ENCODE peak calls at places on chromosomes 4 and X, in seven cellular contexts. One of them, this sample, is unnamed.

GRCh38 chr4:74537459-74537858 is 92.5 kb downstream of the AREG start:
- DNase-seq in tibial artery: no peak
- DNase-seq in lower lobe of right lung: no peak
- DNase-seq in GM12865: no peak
- DNase-seq in fibroblast of lung: no peak
- DNase-seq in psoas muscle: no peak
- DNase-seq in foreskin fibroblast: no peak
- DNase-seq in this sample: no peak

GRCh38 chrX:132407704-132408103 is 81.1 kb downstream of the MBNL3 start:
- DNase-seq in tibial artery: no peak
- DNase-seq in lower lobe of right lung: no peak
- DNase-seq in GM12865: peak
- DNase-seq in fibroblast of lung: no peak
- DNase-seq in psoas muscle: no peak
- DNase-seq in foreskin fibroblast: no peak
- DNase-seq in this sample: no peak

GRCh38 chrX:152913354-152913753 is 15.5 kb downstream of the ZNF185 start:
- DNase-seq in tibial artery: no peak
- DNase-seq in lower lobe of right lung: no peak
- DNase-seq in GM12865: no peak
- DNase-seq in fibroblast of lung: no peak
- DNase-seq in psoas muscle: no peak
- DNase-seq in foreskin fibroblast: no peak
- DNase-seq in this sample: no peak

GRCh38 chr4:138235419-138235952 is 6.7 kb downstream of the SLC7A11 start:
- DNase-seq in tibial artery: no peak
- DNase-seq in lower lobe of right lung: no peak
- DNase-seq in GM12865: no peak
- DNase-seq in fibroblast of lung: peak
- DNase-seq in psoas muscle: no peak
- DNase-seq in foreskin fibroblast: peak
- DNase-seq in this sample: peak

GRCh38 chr4:185395255-185395955 is at the start of gene LRP2BP:
- DNase-seq in tibial artery: no peak
- DNase-seq in lower lobe of right lung: no peak
- DNase-seq in GM12865: peak
- DNase-seq in fibroblast of lung: peak
- DNase-seq in psoas muscle: no peak
- DNase-seq in foreskin fibroblast: no peak
- DNase-seq in this sample: peak

GRCh38 chr4:151530783-151531182 is 121.8 kb downstream of the FHIP1A start:
- DNase-seq in tibial artery: no peak
- DNase-seq in lower lobe of right lung: no peak
- DNase-seq in GM12865: no peak
- DNase-seq in fibroblast of lung: no peak
- DNase-seq in psoas muscle: no peak
- DNase-seq in foreskin fibroblast: no peak
- DNase-seq in this sample: no peak

GRCh38 chr4:10100734-10101216 is 15.8 kb downstream of the WDR1 start:
- DNase-seq in tibial artery: peak
- DNase-seq in lower lobe of right lung: peak
- DNase-seq in GM12865: no peak
- DNase-seq in fibroblast of lung: no peak
- DNase-seq in psoas muscle: no peak
- DNase-seq in foreskin fibroblast: no peak
- DNase-seq in this sample: no peak

GRCh38 chrX:57915680-57916079 is 5.4 kb upstream of the ZXDA start:
- DNase-seq in tibial artery: no peak
- DNase-seq in lower lobe of right lung: no peak
- DNase-seq in GM12865: no peak
- DNase-seq in fibroblast of lung: no peak
- DNase-seq in psoas muscle: no peak
- DNase-seq in foreskin fibroblast: no peak
- DNase-seq in this sample: no peak

GRCh38 chr4:16896871-16897270 is 1.6 kb downstream of the LDB2 start:
- DNase-seq in tibial artery: no peak
- DNase-seq in lower lobe of right lung: no peak
- DNase-seq in GM12865: no peak
- DNase-seq in fibroblast of lung: peak
- DNase-seq in psoas muscle: no peak
- DNase-seq in foreskin fibroblast: peak
- DNase-seq in this sample: peak

GRCh38 chr4:76365636-76366035 is 55.3 kb downstream of the CCDC158 start:
- DNase-seq in tibial artery: no peak
- DNase-seq in lower lobe of right lung: no peak
- DNase-seq in GM12865: no peak
- DNase-seq in fibroblast of lung: peak
- DNase-seq in psoas muscle: no peak
- DNase-seq in foreskin fibroblast: no peak
- DNase-seq in this sample: no peak

GRCh38 chr4:149203256-149204001 is 612.2 kb downstream of the IQCM start:
- DNase-seq in tibial artery: no peak
- DNase-seq in lower lobe of right lung: no peak
- DNase-seq in GM12865: no peak
- DNase-seq in fibroblast of lung: peak
- DNase-seq in psoas muscle: no peak
- DNase-seq in foreskin fibroblast: no peak
- DNase-seq in this sample: no peak

GRCh38 chrX:154368630-154369452 is 5.6 kb downstream of the FLNA start:
- DNase-seq in tibial artery: peak
- DNase-seq in lower lobe of right lung: peak
- DNase-seq in GM12865: peak
- DNase-seq in fibroblast of lung: peak
- DNase-seq in psoas muscle: peak
- DNase-seq in foreskin fibroblast: peak
- DNase-seq in this sample: peak

GRCh38 chr4:168569066-168569908 is 72.4 kb downstream of the PALLD start:
- DNase-seq in tibial artery: no peak
- DNase-seq in lower lobe of right lung: no peak
- DNase-seq in GM12865: no peak
- DNase-seq in fibroblast of lung: no peak
- DNase-seq in psoas muscle: no peak
- DNase-seq in foreskin fibroblast: no peak
- DNase-seq in this sample: no peak

GRCh38 chr4:153188966-153189801 is 15.1 kb upstream of the TRIM2 start:
- DNase-seq in tibial artery: peak
- DNase-seq in lower lobe of right lung: no peak
- DNase-seq in GM12865: no peak
- DNase-seq in fibroblast of lung: peak
- DNase-seq in psoas muscle: no peak
- DNase-seq in foreskin fibroblast: no peak
- DNase-seq in this sample: no peak

GRCh38 chr4:85940131-85940530 is 419.7 kb downstream of the MAPK10 start:
- DNase-seq in tibial artery: no peak
- DNase-seq in lower lobe of right lung: no peak
- DNase-seq in GM12865: no peak
- DNase-seq in fibroblast of lung: no peak
- DNase-seq in psoas muscle: no peak
- DNase-seq in foreskin fibroblast: no peak
- DNase-seq in this sample: no peak

GRCh38 chr4:78244691-78245485 is 187.8 kb downstream of the FRAS1 start:
- DNase-seq in tibial artery: no peak
- DNase-seq in lower lobe of right lung: no peak
- DNase-seq in GM12865: no peak
- DNase-seq in fibroblast of lung: no peak
- DNase-seq in psoas muscle: no peak
- DNase-seq in foreskin fibroblast: peak
- DNase-seq in this sample: no peak

GRCh38 chr4:2811830-2812599 is 19.1 kb downstream of the SH3BP2 start:
- DNase-seq in tibial artery: peak
- DNase-seq in lower lobe of right lung: peak
- DNase-seq in GM12865: peak
- DNase-seq in fibroblast of lung: peak
- DNase-seq in psoas muscle: peak
- DNase-seq in foreskin fibroblast: peak
- DNase-seq in this sample: no peak

GRCh38 chr4:54945838-54946237 is 179.6 kb downstream of the KDR start:
- DNase-seq in tibial artery: no peak
- DNase-seq in lower lobe of right lung: no peak
- DNase-seq in GM12865: peak
- DNase-seq in fibroblast of lung: no peak
- DNase-seq in psoas muscle: no peak
- DNase-seq in foreskin fibroblast: no peak
- DNase-seq in this sample: no peak

GRCh38 chr4:165580379-165580905 is 201.6 kb downstream of the CPE start:
- DNase-seq in tibial artery: peak
- DNase-seq in lower lobe of right lung: no peak
- DNase-seq in GM12865: no peak
- DNase-seq in fibroblast of lung: peak
- DNase-seq in psoas muscle: no peak
- DNase-seq in foreskin fibroblast: peak
- DNase-seq in this sample: peak

GRCh38 chr4:161564230-161564834 is 599.5 kb downstream of the FSTL5 start:
- DNase-seq in tibial artery: no peak
- DNase-seq in lower lobe of right lung: no peak
- DNase-seq in GM12865: no peak
- DNase-seq in fibroblast of lung: peak
- DNase-seq in psoas muscle: no peak
- DNase-seq in foreskin fibroblast: no peak
- DNase-seq in this sample: no peak

GRCh38 chrX:48472225-48472624 is 2.2 kb upstream of the SLC38A5 start:
- DNase-seq in tibial artery: no peak
- DNase-seq in lower lobe of right lung: no peak
- DNase-seq in GM12865: no peak
- DNase-seq in fibroblast of lung: no peak
- DNase-seq in psoas muscle: no peak
- DNase-seq in foreskin fibroblast: no peak
- DNase-seq in this sample: no peak

GRCh38 chr4:116599859-116600258 is 485.5 kb downstream of the TRAM1L1 start:
- DNase-seq in tibial artery: no peak
- DNase-seq in lower lobe of right lung: peak
- DNase-seq in GM12865: peak
- DNase-seq in fibroblast of lung: no peak
- DNase-seq in psoas muscle: peak
- DNase-seq in foreskin fibroblast: no peak
- DNase-seq in this sample: no peak

GRCh38 chr4:93568758-93569157 is 259.8 kb upstream of the ATOH1 start:
- DNase-seq in tibial artery: no peak
- DNase-seq in lower lobe of right lung: no peak
- DNase-seq in GM12865: no peak
- DNase-seq in fibroblast of lung: no peak
- DNase-seq in psoas muscle: no peak
- DNase-seq in foreskin fibroblast: no peak
- DNase-seq in this sample: no peak

DNA sequence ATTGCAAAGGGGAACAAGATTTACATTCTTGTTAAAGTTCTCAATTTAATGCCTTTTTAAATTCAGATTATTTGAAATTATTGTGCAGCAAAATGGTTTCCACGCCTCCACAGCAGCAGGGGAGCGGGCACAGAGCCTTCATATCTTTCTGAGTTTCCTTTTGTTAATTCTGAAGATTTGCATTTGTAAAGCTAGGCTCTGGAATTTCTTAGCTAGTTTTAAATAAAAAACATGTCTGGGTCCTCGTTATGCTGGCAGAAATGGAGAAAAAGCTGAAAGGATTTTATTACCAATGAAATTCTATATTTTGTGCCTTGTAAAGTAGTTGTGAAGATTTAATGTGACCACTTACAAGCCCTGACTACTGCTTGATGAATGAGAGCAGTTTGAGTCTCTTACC is 40.8 kb upstream of the MAGED1 start:
- DNase-seq in tibial artery: no peak
- DNase-seq in lower lobe of right lung: no peak
- DNase-seq in GM12865: no peak
- DNase-seq in fibroblast of lung: no peak
- DNase-seq in psoas muscle: no peak
- DNase-seq in foreskin fibroblast: no peak
- DNase-seq in this sample: no peak
- H3K4me3 ChIP-seq in tibial artery: no peak
- H3K4me3 ChIP-seq in lower lobe of right lung: no peak
- H3K4me3 ChIP-seq in GM12865: no peak
- H3K4me3 ChIP-seq in fibroblast of lung: no peak
- H3K4me3 ChIP-seq in psoas muscle: no peak
- H3K4me3 ChIP-seq in foreskin fibroblast: no peak
- H3K4me3 ChIP-seq in this sample: no peak

GRCh38 chrX:119880076-119880475 is 8.4 kb downstream of the NDUFA1 start:
- DNase-seq in tibial artery: no peak
- DNase-seq in lower lobe of right lung: no peak
- DNase-seq in GM12865: peak
- DNase-seq in fibroblast of lung: no peak
- DNase-seq in psoas muscle: no peak
- DNase-seq in foreskin fibroblast: no peak
- DNase-seq in this sample: no peak
- TF ChIP-seq CTCF in tibial artery: no peak
- TF ChIP-seq CTCF in lower lobe of right lung: no peak
- TF ChIP-seq CTCF in GM12865: no peak
- TF ChIP-seq CTCF in fibroblast of lung: no peak
- TF ChIP-seq CTCF in psoas muscle: no peak
- TF ChIP-seq CTCF in foreskin fibroblast: no peak
- TF ChIP-seq CTCF in this sample: no peak

GRCh38 chr4:70531981-70532380 is 13.6 kb downstream of the AMTN start:
- DNase-seq in tibial artery: no peak
- DNase-seq in lower lobe of right lung: no peak
- DNase-seq in GM12865: peak
- DNase-seq in fibroblast of lung: no peak
- DNase-seq in psoas muscle: no peak
- DNase-seq in foreskin fibroblast: no peak
- DNase-seq in this sample: no peak
- H3K4me3 ChIP-seq in tibial artery: no peak
- H3K4me3 ChIP-seq in lower lobe of right lung: no peak
- H3K4me3 ChIP-seq in GM12865: no peak
- H3K4me3 ChIP-seq in fibroblast of lung: no peak
- H3K4me3 ChIP-seq in psoas muscle: no peak
- H3K4me3 ChIP-seq in foreskin fibroblast: no peak
- H3K4me3 ChIP-seq in this sample: no peak

DNA sequence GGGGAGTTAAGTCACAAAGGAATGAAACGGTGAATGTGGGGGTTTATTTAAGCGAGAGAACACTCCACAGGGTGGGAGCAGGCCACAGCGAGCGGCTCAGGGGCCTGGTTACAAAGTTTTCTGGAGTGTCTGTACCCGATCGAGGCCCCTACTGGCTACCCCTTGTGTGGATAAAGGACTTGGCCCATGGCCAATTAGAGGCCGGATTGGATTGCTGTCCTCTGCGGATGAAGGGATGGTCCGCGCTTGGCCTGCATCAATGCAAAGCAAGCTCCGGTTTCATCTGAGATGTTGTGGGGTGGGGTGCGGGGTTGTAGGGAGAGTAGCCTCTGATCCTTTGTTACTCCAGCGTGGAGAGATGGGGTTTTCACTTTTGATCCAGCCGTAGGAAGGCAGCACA is 1574.5 kb upstream of the TENM3 start:
- DNase-seq in tibial artery: no peak
- DNase-seq in lower lobe of right lung: no peak
- DNase-seq in GM12865: no peak
- DNase-seq in fibroblast of lung: no peak
- DNase-seq in psoas muscle: no peak
- DNase-seq in foreskin fibroblast: no peak
- DNase-seq in this sample: no peak
- TF ChIP-seq CTCF in tibial artery: no peak
- TF ChIP-seq CTCF in lower lobe of right lung: no peak
- TF ChIP-seq CTCF in GM12865: no peak
- TF ChIP-seq CTCF in fibroblast of lung: no peak
- TF ChIP-seq CTCF in psoas muscle: no peak
- TF ChIP-seq CTCF in foreskin fibroblast: no peak
- TF ChIP-seq CTCF in this sample: no peak

GRCh38 chr4:103111598-103111997 is 12.0 kb upstream of the BDH2 start:
- DNase-seq in tibial artery: no peak
- DNase-seq in lower lobe of right lung: no peak
- DNase-seq in GM12865: no peak
- DNase-seq in fibroblast of lung: no peak
- DNase-seq in psoas muscle: no peak
- DNase-seq in foreskin fibroblast: no peak
- DNase-seq in this sample: no peak
- H3K4me3 ChIP-seq in tibial artery: no peak
- H3K4me3 ChIP-seq in lower lobe of right lung: no peak
- H3K4me3 ChIP-seq in GM12865: no peak
- H3K4me3 ChIP-seq in fibroblast of lung: no peak
- H3K4me3 ChIP-seq in psoas muscle: no peak
- H3K4me3 ChIP-seq in foreskin fibroblast: no peak
- H3K4me3 ChIP-seq in this sample: no peak

This sample was measured in AG09309.